ENCODE peak calls at places on chromosome X, in four cellular contexts. O is suprapubic skin, E is ovary, M is right lobe of liver. P is an unnamed sample.

GRCh38 chrX:53716328-53717088 is 30.0 kb upstream of the HUWE1 start:
- DNase-seq in O (no peak), M (no peak), E (no peak), P (no peak)

GRCh38 chrX:124346064-124346876 is at the start of gene SH2D1A:
- DNase-seq in E (no peak), M (no peak), O (no peak), P (no peak)

GRCh38 chrX:82412851-82413250 is 1095.2 kb upstream of the POU3F4 start:
- DNase-seq in M (no peak), O (no peak), E (no peak), P (no peak)

GRCh38 chrX:68536884-68537283 is 38.0 kb downstream of the YIPF6 start:
- DNase-seq in E (no peak), M (no peak), O (no peak), P (no peak)

GRCh38 chrX:115177941-115178340 is 11.3 kb upstream of the RBMXL3 start:
- DNase-seq in M (no peak), E (no peak), O (no peak), P (no peak)

GRCh38 chrX:55908685-55909212 is 191.2 kb downstream of the RRAGB start:
- DNase-seq in M (no peak), E (peak; percentile 23), O (no peak), P (no peak)

GRCh38 chrX:124594017-124594651 is 247.8 kb downstream of the SH2D1A start:
- DNase-seq in M (peak; percentile 22), O (no peak), E (no peak), P (no peak)

GRCh38 chrX:107718156-107718621 is 57.4 kb downstream of the TSC22D3 start:
- DNase-seq in M (peak; percentile 48), E (peak; percentile 61), O (no peak), P (peak; percentile 86)

GRCh38 chrX:137575596-137576255 is 9.8 kb downstream of the ZIC3 start:
- DNase-seq in M (no peak), E (no peak), O (no peak), P (no peak)

DNA sequence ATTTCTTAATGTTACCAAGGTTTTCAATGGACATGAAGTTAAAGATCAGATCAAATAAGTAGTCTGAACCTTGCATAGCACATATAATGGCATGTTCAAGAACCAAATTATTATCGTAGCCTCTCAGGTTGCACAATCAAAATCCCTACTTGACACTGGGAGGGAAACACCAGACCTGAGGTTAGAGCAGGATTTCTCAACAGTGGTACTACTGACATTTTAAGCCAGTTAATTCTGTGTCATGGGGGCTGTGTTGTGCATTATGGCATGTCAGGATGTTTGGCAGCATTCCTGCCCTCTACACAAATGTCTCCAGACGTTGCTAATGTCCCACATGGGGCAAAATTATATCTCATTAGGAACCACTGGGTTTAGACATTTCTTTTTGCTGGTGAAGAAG is 20.8 kb downstream of the RLIM start:
- DNase-seq in O (no peak), E (no peak), M (no peak), P (no peak)
- H3K36me3 ChIP-seq in O (peaks cover 25% of the 10 kb centered on the region), E (no peaks in the 10 kb centered on the region), M (peaks cover 8% of the 10 kb centered on the region), P (peaks cover 24% of the 10 kb centered on the region)

DNA sequence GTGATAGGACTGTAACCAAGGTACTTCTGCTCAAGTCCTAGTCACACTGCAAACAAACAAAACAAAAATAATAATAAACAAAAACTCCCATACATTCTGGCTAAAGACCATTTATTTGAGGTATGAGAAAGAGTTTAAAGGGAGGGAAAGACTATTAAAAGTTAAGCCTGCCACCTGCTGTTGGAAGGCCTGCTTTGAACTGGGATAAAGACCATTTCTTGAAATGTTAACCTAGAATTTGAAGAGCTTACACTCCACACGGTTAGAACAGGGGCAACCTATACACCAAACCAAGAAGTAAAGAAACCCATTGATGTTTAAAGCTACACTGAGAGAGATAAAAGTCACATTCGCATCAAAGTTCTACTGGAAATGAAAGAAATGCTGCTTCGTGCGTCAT is 548.7 kb upstream of the DIPK2B start:
- DNase-seq in M (no peak), E (no peak), O (no peak), P (no peak)
- H3K27ac ChIP-seq in M (no peak overlapping the region), E (no peak overlapping the region), O (no peak overlapping the region), P (no peak overlapping the region)

GRCh38 chrX:15854712-15855561 is at the start of gene AP1S2:
- DNase-seq in E (peak; percentile 93), O (peak; percentile 90), M (peak; percentile 98), P (peak; percentile 78)
- TF ChIP-seq POLR2A in E (peak; percentile 31), O (peak; percentile 12), M (peak; percentile 75), P (peak; percentile 66)

DNA sequence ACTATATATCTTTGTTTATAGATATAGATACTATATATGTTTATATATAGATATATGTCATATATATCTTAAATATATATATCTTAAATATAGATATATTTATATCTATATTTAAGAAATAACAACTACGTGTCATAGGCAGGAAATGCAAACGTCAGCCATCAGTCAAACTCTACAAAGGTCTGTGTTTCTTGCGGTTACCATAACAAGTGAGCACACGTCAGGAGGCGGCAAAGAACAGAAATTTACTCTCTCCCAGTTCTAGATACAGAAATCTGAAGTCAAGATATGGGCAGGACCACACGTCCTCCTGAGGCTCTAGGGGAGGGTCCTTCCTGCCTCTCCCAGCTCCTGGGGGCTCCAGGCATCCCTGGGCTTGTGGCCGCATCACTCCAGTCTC is 6.5 kb downstream of the PLCXD1 start:
- DNase-seq in M (no peak), O (no peak), E (no peak), P (no peak)
- H3K36me3 ChIP-seq in M (no peaks in the 10 kb centered on the region), O (peaks cover 57% of the 10 kb centered on the region), E (no peaks in the 10 kb centered on the region), P (peaks cover 4% of the 10 kb centered on the region)

DNA sequence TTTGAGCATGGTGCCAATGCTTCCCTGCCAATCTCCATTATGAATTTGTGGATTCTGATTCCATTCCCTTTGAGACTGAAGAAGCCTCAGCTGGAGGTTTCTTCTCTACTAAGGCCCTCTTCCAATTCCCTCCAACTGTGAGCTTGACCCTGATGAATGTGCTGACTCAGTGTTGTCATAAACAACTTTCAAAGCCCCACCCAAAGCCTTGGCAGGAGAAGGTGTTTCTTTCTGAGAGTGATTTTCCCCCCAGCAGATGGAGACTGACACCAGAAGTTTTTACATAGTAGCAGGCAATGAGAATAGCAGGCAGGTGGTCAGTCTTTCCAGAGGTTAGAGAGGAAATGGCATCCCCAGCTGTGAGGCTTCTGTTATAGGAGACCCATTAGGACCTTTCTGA is 53.1 kb downstream of the OCRL start:
- DNase-seq in O (no peak), E (no peak), M (no peak), P (no peak)
- H3K27ac ChIP-seq in O (peak overlapping the region; percentile 18), E (no peak overlapping the region), M (no peak overlapping the region), P (no peak overlapping the region)

GRCh38 chrX:109735241-109735744 is 2.2 kb upstream of the ACSL4 start:
- DNase-seq in O (no peak), E (no peak), M (no peak), P (no peak)

GRCh38 chrX:109732319-109732779 is 708 bp downstream of the ACSL4 start:
- DNase-seq in O (no peak), E (no peak), M (no peak), P (no peak)

GRCh38 chrX:109733658-109734022 is 583 bp upstream of the ACSL4 start:
- DNase-seq in E (no peak), M (no peak), O (no peak), P (no peak)

GRCh38 chrX:109732780-109733657 is at the start of gene ACSL4:
- DNase-seq in M (peak; percentile 90), O (peak; percentile 85), E (peak; percentile 90), P (peak; percentile 56)
- TF ChIP-seq POLR2A in M (peak; percentile 58), O (peak; percentile 35), E (peak; percentile 65), P (peak; percentile 23)

GRCh38 chrX:40143001-40143400 is 45.2 kb upstream of the BCOR start:
- DNase-seq in E (no peak), O (no peak), M (no peak), P (no peak)

GRCh38 chrX:40143987-40144386 is 46.2 kb upstream of the BCOR start:
- DNase-seq in O (no peak), E (no peak), M (no peak), P (no peak)

GRCh38 chrX:40145001-40145631 is 47.4 kb upstream of the BCOR start:
- DNase-seq in E (no peak), O (no peak), M (no peak), P (no peak)

GRCh38 chrX:40145670-40146470 is 48.1 kb upstream of the BCOR start:
- DNase-seq in E (no peak), O (no peak), M (no peak), P (no peak)

GRCh38 chrX:40144576-40144975 is 46.8 kb upstream of the BCOR start:
- DNase-seq in E (no peak), O (no peak), M (no peak), P (no peak)
- H3K36me3 ChIP-seq in E (no peaks in the 10 kb centered on the region), O (no peaks in the 10 kb centered on the region), M (no peaks in the 10 kb centered on the region), P (no peaks in the 10 kb centered on the region)

DNA sequence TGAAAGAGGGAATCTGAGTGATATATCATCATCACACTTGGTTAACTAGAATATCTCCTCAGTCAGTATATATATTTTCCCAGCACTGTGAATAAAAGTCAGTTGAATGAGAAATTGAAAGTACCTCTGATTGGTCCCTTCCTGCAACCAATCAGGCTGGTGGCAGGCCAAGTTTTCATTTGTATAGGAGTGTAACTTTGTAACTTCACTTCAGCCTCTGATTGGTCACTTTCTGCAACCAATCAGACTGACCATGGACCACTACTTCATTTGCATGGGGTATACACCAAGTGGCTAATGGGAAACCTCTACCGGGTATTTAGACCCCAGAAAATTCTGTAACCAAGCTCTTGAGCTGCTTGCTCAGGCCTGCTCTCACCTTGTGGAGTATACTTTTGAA is 1.9 kb upstream of the PGK1 start:
- DNase-seq in E (no peak), O (no peak), M (no peak), P (no peak)
- H3K27ac ChIP-seq in E (no peak overlapping the region), O (no peak overlapping the region), M (no peak overlapping the region), P (no peak overlapping the region)

P was measured in tibial nerve.